ENCODE peak calls at places on chromosomes 5 and 9, in nine cellular contexts. H, U, S, K, X, D, Y, G and P are unnamed samples.
A peak's percentile ranks its signal among the peaks of the same experiment; 100 is the strongest.

GRCh38 chr5:56375011-56375410 is 141.9 kb upstream of the ANKRD55 start:
- DNase-seq in G (no peak), K (peak; percentile 85), X (no peak), S (peak; percentile 1), U (no peak), Y (peak; percentile 12), H (no peak), D (no peak), P (no peak)

GRCh38 chr5:57683036-57683600 is 200.5 kb upstream of the ACTBL2 start:
- DNase-seq in D (no peak), G (no peak), X (no peak), S (no peak), U (no peak), H (no peak), K (no peak), Y (no peak), P (no peak)

GRCh38 chr9:1956958-1957357 is 58.2 kb upstream of the SMARCA2 start:
- DNase-seq in G (no peak), H (no peak), S (no peak), D (no peak), U (no peak), Y (no peak), X (no peak), K (no peak), P (no peak)

GRCh38 chr5:23639326-23639725 is 131.9 kb downstream of the PRDM9 start:
- DNase-seq in S (no peak), D (no peak), Y (no peak), X (no peak), G (no peak), H (no peak), K (no peak), U (no peak), P (no peak)

GRCh38 chr5:93611900-93612898 is 29.2 kb downstream of the NR2F1 start:
- DNase-seq in U (no peak), D (no peak), X (no peak), G (no peak), S (no peak), H (no peak), K (peak; percentile 69), Y (no peak), P (peak; percentile 51)

GRCh38 chr5:179187681-179188575 is 127.8 kb downstream of the ZNF354C start:
- DNase-seq in Y (no peak), S (no peak), X (no peak), K (no peak), G (no peak), U (no peak), H (no peak), D (no peak), P (no peak)

GRCh38 chr5:95961617-95962474 is at the start of gene ELL2:
- DNase-seq in Y (peak; percentile 41), D (peak; percentile 97), K (peak; percentile 91), U (peak; percentile 90), G (peak; percentile 96), X (peak; percentile 95), H (peak; percentile 94), S (peak; percentile 74), P (peak; percentile 96)

GRCh38 chr9:124899845-124900244 is 37.9 kb downstream of the ARPC5L start:
- DNase-seq in X (no peak), H (no peak), G (no peak), Y (no peak), K (no peak), U (no peak), D (no peak), S (no peak), P (no peak)

GRCh38 chr5:65034029-65034781 is 265.5 kb downstream of the CWC27 start:
- DNase-seq in D (no peak), Y (no peak), G (no peak), U (no peak), H (no peak), K (no peak), X (no peak), S (peak; percentile 12), P (no peak)

GRCh38 chr5:1743769-1744085 is 55.9 kb downstream of the MRPL36 start:
- DNase-seq in S (no peak), K (no peak), Y (no peak), G (no peak), U (peak; percentile 26), X (no peak), D (no peak), H (no peak), P (no peak)

GRCh38 chr9:80664327-80665210 is 1024.8 kb downstream of the TLE1 start:
- DNase-seq in Y (no peak), X (no peak), S (no peak), K (no peak), U (no peak), G (no peak), D (no peak), H (no peak), P (no peak)

GRCh38 chr9:3879731-3880493 is 354.1 kb upstream of the RFX3 start:
- DNase-seq in D (no peak), H (no peak), K (no peak), Y (peak; percentile 84), G (no peak), X (no peak), U (no peak), S (peak; percentile 49), P (no peak)

GRCh38 chr5:83222906-83223305 is 145.6 kb downstream of the XRCC4 start:
- DNase-seq in K (no peak), Y (no peak), U (no peak), S (no peak), D (no peak), X (no peak), H (no peak), G (no peak), P (no peak)

GRCh38 chr5:154395407-154396106 is 50.2 kb upstream of the SAP30L start:
- DNase-seq in S (peak; percentile 68), K (no peak), G (no peak), H (no peak), X (no peak), D (no peak), U (no peak), Y (no peak), P (no peak)

GRCh38 chr5:160635046-160635445 is 213.4 kb downstream of the PTTG1 start:
- DNase-seq in X (no peak), D (no peak), H (no peak), S (no peak), K (no peak), G (no peak), Y (no peak), U (no peak), P (no peak)

GRCh38 chr5:22850981-22851380 is 2.2 kb downstream of the CDH12 start:
- DNase-seq in S (no peak), Y (no peak), D (no peak), U (no peak), H (no peak), K (peak; percentile 23), G (no peak), X (no peak), P (no peak)

GRCh38 chr9:81874926-81875325 is 53.3 kb upstream of the SPATA31D4 start:
- DNase-seq in G (no peak), U (no peak), H (no peak), K (no peak), D (no peak), S (no peak), Y (no peak), X (no peak), P (peak; percentile 30)

GRCh38 chr9:37350486-37351190 is 71.9 kb upstream of the GRHPR start:
- DNase-seq in S (no peak), G (no peak), U (no peak), D (no peak), H (no peak), K (no peak), X (no peak), Y (no peak), P (peak; percentile 31)